ENCODE peak calls at places on chromosomes 13 and 19, in four cellular contexts. X, G, V and F are unnamed samples. For H3K36me3, the result is how much of the 10 kb centered on the place peaks cover.

GRCh38 chr19:39845621-39846175 is 481 bp downstream of the FBL start:
- DNase-seq in X (no peak), G (no peak), V (no peak), F (peak)

GRCh38 chr13:39038569-39038898 is 278 bp downstream of the NHLRC3 start:
- DNase-seq in X (peak), G (peak), V (no peak), F (no peak)

GRCh38 chr13:89695343-89696257 is 1651.9 kb upstream of the MIR17HG start:
- DNase-seq in X (peak), G (peak), V (peak), F (peak)

GRCh38 chr19:1631557-1632100 is 20.8 kb downstream of the TCF3 start:
- DNase-seq in X (no peak), G (no peak), V (no peak), F (no peak)

GRCh38 chr13:35954207-35954560 is 177.0 kb downstream of the DCLK1 start:
- DNase-seq in X (no peak), G (no peak), V (no peak), F (no peak)

GRCh38 chr13:30172593-30173300 is 134.6 kb downstream of the KATNAL1 start:
- DNase-seq in X (no peak), G (no peak), V (no peak), F (no peak)

GRCh38 chr19:50252111-50252886 is 48.9 kb downstream of the MYH14 start:
- DNase-seq in X (no peak), G (peak), V (no peak), F (no peak)

GRCh38 chr19:37953125-37953524 is 46.1 kb downstream of the SIPA1L3 start:
- DNase-seq in X (no peak), G (no peak), V (no peak), F (no peak)

GRCh38 chr13:50589139-50589538 is 254.4 kb downstream of the DLEU7 start:
- DNase-seq in X (peak), G (peak), V (no peak), F (no peak)

GRCh38 chr13:106558527-106558926 is 9.4 kb downstream of the ARGLU1 start:
- DNase-seq in X (no peak), G (no peak), V (no peak), F (no peak)
- H3K36me3 ChIP-seq in X (under half), G (under half), V (half or more), F (under half)

DNA sequence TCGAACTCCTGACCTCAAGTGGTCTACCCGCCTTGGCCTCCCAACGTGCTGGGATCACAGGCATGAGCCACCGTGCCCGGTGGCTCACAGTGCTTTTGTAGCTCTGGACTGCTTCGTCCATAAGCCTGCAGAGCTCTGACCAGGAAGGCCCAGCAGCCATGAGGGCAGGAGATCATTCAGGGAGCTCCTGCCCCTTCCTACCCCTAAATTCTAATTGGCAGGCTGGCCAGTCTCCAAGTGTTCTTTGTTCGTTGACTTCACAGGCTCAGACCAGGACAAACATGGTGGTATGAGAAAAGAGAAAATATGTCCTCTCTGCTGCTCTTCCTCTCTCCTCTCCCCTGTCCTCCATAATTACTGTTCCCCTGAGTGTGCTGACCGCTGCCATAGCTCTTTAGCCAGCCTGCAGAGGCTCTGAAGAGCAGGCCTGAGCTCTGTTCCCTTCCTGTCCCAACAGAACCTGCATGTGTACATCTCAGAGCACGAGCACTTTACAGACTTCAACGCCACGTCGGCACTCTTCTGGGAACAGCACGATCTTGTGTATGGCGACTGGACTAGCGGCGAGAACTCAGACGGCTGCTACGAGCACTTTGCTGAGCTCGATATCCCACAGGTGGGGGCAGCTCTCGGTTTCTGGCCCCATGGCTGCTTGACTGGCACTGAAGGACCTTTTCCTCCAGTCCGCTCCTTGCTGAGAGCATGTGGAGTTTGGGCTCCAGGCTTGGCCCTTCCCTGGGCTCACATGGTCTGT is 19.0 kb downstream of the CLPTM1 start:
- DNase-seq in X (no peak), G (no peak), V (no peak), F (no peak)
- H3K36me3 ChIP-seq in X (under half), G (under half), V (under half), F (under half)

GRCh38 chr19:47152205-47152604 is 21.6 kb downstream of the SAE1 start:
- DNase-seq in X (no peak), G (no peak), V (peak), F (no peak)

GRCh38 chr19:47153266-47153665 is 22.6 kb downstream of the SAE1 start:
- DNase-seq in X (no peak), G (no peak), V (no peak), F (no peak)

GRCh38 chr19:47155141-47155540 is 24.5 kb downstream of the SAE1 start:
- DNase-seq in X (no peak), G (no peak), V (no peak), F (no peak)

GRCh38 chr19:47152632-47153031 is 22.0 kb downstream of the SAE1 start:
- DNase-seq in X (no peak), G (peak), V (peak), F (no peak)

GRCh38 chr19:47151627-47152026 is 21.0 kb downstream of the SAE1 start:
- DNase-seq in X (no peak), G (no peak), V (no peak), F (no peak)
- H3K36me3 ChIP-seq in X (under half), G (under half), V (under half), F (under half)

DNA sequence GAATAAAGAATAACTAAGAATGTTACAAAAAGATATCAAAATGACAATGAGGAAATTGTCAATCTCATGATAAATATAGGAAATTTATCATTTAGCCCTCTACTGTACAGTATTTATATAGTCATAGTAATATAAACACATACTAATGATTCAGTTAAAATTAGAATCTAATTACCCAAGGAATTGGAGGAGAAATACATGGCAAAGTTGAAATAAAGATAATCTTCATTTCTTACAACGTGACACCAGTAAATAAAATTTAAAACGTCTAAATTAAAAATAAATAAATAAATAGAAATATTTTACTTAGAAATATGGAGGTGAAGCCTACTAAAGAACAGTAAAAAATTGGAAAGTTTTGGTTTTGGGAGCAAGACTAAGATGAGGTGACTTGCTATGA is 2163.1 kb upstream of the PCDH20 start:
- DNase-seq in X (no peak), G (no peak), V (no peak), F (no peak)
- H3K36me3 ChIP-seq in X (under half), G (under half), V (under half), F (under half)

GRCh38 chr19:16098821-16099220 is 12.9 kb upstream of the RAB8A start:
- DNase-seq in X (no peak), G (no peak), V (no peak), F (no peak)
- H3K36me3 ChIP-seq in X (under half), G (half or more), V (half or more), F (under half)

DNA sequence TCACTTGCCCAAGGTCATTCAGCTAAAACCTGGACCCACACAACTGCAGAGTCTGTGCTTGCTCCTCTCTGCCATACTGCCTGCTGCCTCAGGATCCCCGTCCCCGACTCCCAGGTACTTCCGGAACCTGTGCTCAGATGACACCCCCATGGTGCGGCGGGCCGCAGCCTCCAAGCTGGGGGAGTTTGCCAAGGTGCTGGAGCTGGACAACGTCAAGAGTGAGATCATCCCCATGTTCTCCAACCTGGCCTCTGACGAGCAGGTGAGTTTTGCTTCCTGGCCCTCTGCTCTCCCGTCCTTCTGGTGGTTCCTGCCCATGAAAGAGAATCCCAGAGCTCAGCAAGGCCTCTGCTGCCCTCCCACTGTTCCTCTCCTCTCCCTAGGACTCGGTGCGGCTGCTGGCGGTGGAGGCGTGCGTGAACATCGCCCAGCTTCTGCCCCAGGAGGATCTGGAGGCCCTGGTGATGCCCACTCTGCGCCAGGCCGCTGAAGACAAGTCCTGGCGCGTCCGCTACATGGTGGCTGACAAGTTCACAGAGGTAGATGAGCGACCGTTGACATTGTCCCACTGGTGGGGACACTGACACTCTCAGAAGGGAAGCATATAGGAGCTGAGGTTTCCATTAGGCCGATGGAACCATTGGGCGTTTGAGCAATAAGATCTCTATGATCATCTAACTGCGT is 22.9 kb downstream of the PPP2R1A start:
- DNase-seq in X (peak), G (no peak), V (no peak), F (no peak)
- H3K36me3 ChIP-seq in X (under half), G (half or more), V (half or more), F (under half)